ENCODE peak calls at places on chromosomes 5 and 9, in ten cellular contexts. K is stimulated activated CD8-positive, alpha-beta memory T cell treated with anti-CD3 and anti-CD28 coated beads, Interleukin-15, amount 100 ng/mL, for 48 hours; Q is neural crest cell; I is fibroblast of the conjunctiva; M is HEK293T; R is NCI-H1417; C is EL; B is Peyer's patch; X is T-cell; J is hypothalamus. V is an unnamed sample.

GRCh38 chr9:137304383-137305059 is 2.5 kb upstream of the NRARP start:
- DNase-seq in K (no peak), Q (no peak), I (no peak), M (no peak), R (no peak), C (no peak), B (peak; percentile 57), X (no peak), J (no peak), V (no peak)

GRCh38 chr5:102628449-102629175 is 126.5 kb upstream of the PAM start:
- DNase-seq in K (no peak), Q (no peak), I (peak; percentile 8), M (no peak), R (no peak), C (peak; percentile 74), B (no peak), X (no peak), J (no peak), V (no peak)

GRCh38 chr5:113090336-113091106 is 113.9 kb downstream of the DCP2 start:
- DNase-seq in K (no peak), Q (no peak), I (no peak), M (no peak), R (no peak), C (peak; percentile 12), B (no peak), X (no peak), J (no peak), V (no peak)

GRCh38 chr5:1668141-1668721 is 131.4 kb downstream of the MRPL36 start:
- DNase-seq in K (no peak), Q (no peak), I (no peak), M (peak; percentile 44), R (peak; percentile 60), C (no peak), B (no peak), X (no peak), J (no peak), V (no peak)

GRCh38 chr5:172688735-172689572 is 47.9 kb downstream of the NEURL1B start:
- DNase-seq in K (no peak), Q (no peak), I (no peak), M (no peak), R (no peak), C (no peak), B (no peak), X (peak; percentile 20), J (no peak), V (peak; percentile 15)

GRCh38 chr5:84403773-84404172 is 19.1 kb upstream of the EDIL3 start:
- DNase-seq in K (no peak), Q (no peak), I (peak; percentile 21), M (no peak), R (no peak), C (peak; percentile 49), B (no peak), X (no peak), J (no peak), V (no peak)

GRCh38 chr9:106557996-106558667 is 304.8 kb upstream of the ZNF462 start:
- DNase-seq in K (no peak), Q (no peak), I (no peak), M (no peak), R (no peak), C (no peak), B (no peak), X (no peak), J (no peak), V (no peak)

GRCh38 chr5:9690751-9691150 is 60.6 kb upstream of the TAS2R1 start:
- DNase-seq in K (no peak), Q (no peak), I (no peak), M (no peak), R (no peak), C (no peak), B (no peak), X (no peak), J (no peak), V (no peak)

GRCh38 chr9:21070887-21071286 is 6.9 kb downstream of the IFNB1 start:
- DNase-seq in K (no peak), Q (no peak), I (no peak), M (no peak), R (no peak), C (no peak), B (no peak), X (no peak), J (no peak), V (no peak)

GRCh38 chr9:129208191-129209091 is 30.4 kb upstream of the IER5L start:
- DNase-seq in K (peak; percentile 59), Q (no peak), I (no peak), M (no peak), R (no peak), C (no peak), B (no peak), X (peak; percentile 30), J (no peak), V (no peak)

GRCh38 chr5:137292461-137293025 is 206.6 kb downstream of the SPOCK1 start:
- DNase-seq in K (no peak), Q (no peak), I (no peak), M (no peak), R (no peak), C (no peak), B (no peak), X (no peak), J (no peak), V (no peak)

GRCh38 chr9:5626727-5627634 is 1.9 kb upstream of the RIC1 start:
- DNase-seq in K (no peak), Q (no peak), I (peak; percentile 91), M (no peak), R (no peak), C (peak; percentile 70), B (no peak), X (peak; percentile 30), J (peak; percentile 3), V (peak; percentile 30)

GRCh38 chr9:135085830-135086546 is 1.5 kb upstream of the OLFM1 start:
- DNase-seq in K (peak; percentile 11), Q (peak; percentile 95), I (peak; percentile 29), M (peak; percentile 85), R (peak; percentile 71), C (peak; percentile 59), B (peak; percentile 78), X (no peak), J (peak; percentile 64), V (no peak)

GRCh38 chr9:73553295-73553694 is 401.6 kb downstream of the ANXA1 start:
- DNase-seq in K (no peak), Q (no peak), I (no peak), M (no peak), R (no peak), C (no peak), B (no peak), X (no peak), J (no peak), V (no peak)

GRCh38 chr5:107248065-107248695 is 422.6 kb downstream of the EFNA5 start:
- DNase-seq in K (peak; percentile 7), Q (peak; percentile 57), I (peak; percentile 30), M (peak; percentile 60), R (peak; percentile 43), C (peak; percentile 24), B (no peak), X (peak; percentile 26), J (no peak), V (no peak)

GRCh38 chr9:1804128-1804865 is 210.8 kb upstream of the SMARCA2 start:
- DNase-seq in K (no peak), Q (no peak), I (no peak), M (no peak), R (no peak), C (no peak), B (no peak), X (no peak), J (no peak), V (no peak)